ENCODE peak calls at places on chromosomes 4 and X, in four cellular contexts. F is right atrium auricular region, A is Peyer's patch, P is IMR-90. H is an unnamed sample.

GRCh38 chrX:54786972-54787371 is 11.1 kb downstream of the ITIH6 start:
- DNase-seq in F (no peak), A (no peak), P (no peak), H (no peak)

GRCh38 chrX:119970574-119970973 is 27.0 kb upstream of the NKAP start:
- DNase-seq in F (no peak), A (no peak), P (no peak), H (no peak)

GRCh38 chr4:40848981-40849380 is 99.2 kb downstream of the NSUN7 start:
- DNase-seq in F (no peak), A (no peak), P (peak; percentile 37), H (no peak)

GRCh38 chrX:31038585-31039326 is 33.1 kb downstream of the FTHL17 start:
- DNase-seq in F (no peak), A (peak; percentile 20), P (peak; percentile 31), H (no peak)

GRCh38 chr4:104629601-104630000 is 134.9 kb upstream of the CXXC4 start:
- DNase-seq in F (no peak), A (no peak), P (no peak), H (no peak)

GRCh38 chr4:172995161-172995560 is 173.4 kb upstream of the GALNT7 start:
- DNase-seq in F (no peak), A (no peak), P (peak; percentile 30), H (peak; percentile 42)

GRCh38 chr4:30950737-30951136 is 230.6 kb downstream of the PCDH7 start:
- DNase-seq in F (no peak), A (no peak), P (no peak), H (no peak)

GRCh38 chr4:27714073-27714472 is 853.4 kb downstream of the STIM2 start:
- DNase-seq in F (no peak), A (no peak), P (peak; percentile 31), H (no peak)

GRCh38 chr4:121071640-121072037 is 696 bp downstream of the NDNF start:
- DNase-seq in F (no peak), A (no peak), P (no peak), H (no peak)

GRCh38 chrX:80014141-80014940 is at the start of gene TBX22:
- DNase-seq in F (no peak), A (no peak), P (no peak), H (no peak)

GRCh38 chr4:31234494-31234893 is 514.3 kb downstream of the PCDH7 start:
- DNase-seq in F (no peak), A (no peak), P (no peak), H (no peak)

GRCh38 chr4:153792007-153792892 is 3.4 kb upstream of the SFRP2 start:
- DNase-seq in F (peak; percentile 75), A (no peak), P (no peak), H (no peak)

GRCh38 chrX:106999002-106999975 is 723 bp downstream of the MORC4 start:
- DNase-seq in F (peak; percentile 72), A (peak; percentile 53), P (peak; percentile 49), H (no peak)

GRCh38 chr4:26985836-26986235 is 125.2 kb downstream of the STIM2 start:
- DNase-seq in F (no peak), A (peak; percentile 28), P (no peak), H (no peak)

GRCh38 chrX:150841466-150842197 is 56.8 kb downstream of the CD99L2 start:
- DNase-seq in F (no peak), A (no peak), P (peak; percentile 23), H (no peak)

GRCh38 chr4:141669501-141669900 is 33.1 kb downstream of the IL15 start:
- DNase-seq in F (no peak), A (no peak), P (no peak), H (no peak)

GRCh38 chr4:63717384-63717783 is 691.9 kb downstream of the TECRL start:
- DNase-seq in F (no peak), A (no peak), P (no peak), H (no peak)

GRCh38 chr4:78336093-78336943 is 215.3 kb upstream of the ANXA3 start:
- DNase-seq in F (no peak), A (no peak), P (peak; percentile 1), H (peak; percentile 62)

GRCh38 chr4:120964596-120964995 is 42.1 kb upstream of the PRDM5 start:
- DNase-seq in F (no peak), A (no peak), P (no peak), H (no peak)

GRCh38 chr4:41257257-41257900 is 651 bp downstream of the UCHL1 start:
- DNase-seq in F (no peak), A (no peak), P (peak; percentile 52), H (no peak)

GRCh38 chr4:167622481-167623240 is 388.4 kb upstream of the SPOCK3 start:
- DNase-seq in F (no peak), A (no peak), P (peak; percentile 19), H (no peak)

GRCh38 chrX:68691102-68691501 is 43.6 kb downstream of the STARD8 start:
- DNase-seq in F (no peak), A (no peak), P (no peak), H (no peak)

GRCh38 chr4:127586922-127587571 is 45.7 kb upstream of the INTU start:
- DNase-seq in F (no peak), A (no peak), P (peak; percentile 39), H (no peak)

GRCh38 chr4:142718981-142719380 is 127.1 kb downstream of the INPP4B start:
- DNase-seq in F (no peak), A (no peak), P (no peak), H (no peak)

GRCh38 chr4:110480031-110480549 is 4.1 kb downstream of the ENPEP start:
- DNase-seq in F (no peak), A (no peak), P (peak; percentile 94), H (no peak)

GRCh38 chr4:47784222-47784621 is 53.6 kb downstream of the CORIN start:
- DNase-seq in F (no peak), A (no peak), P (no peak), H (no peak)

GRCh38 chrX:13646154-13646549 is 6.8 kb upstream of the TCEANC start:
- DNase-seq in F (no peak), A (peak; percentile 35), P (peak; percentile 65), H (no peak)

GRCh38 chr4:95638920-95639501 is 90.2 kb upstream of the UNC5C start:
- DNase-seq in F (no peak), A (no peak), P (no peak), H (no peak)

GRCh38 chr4:10629394-10629793 is 55.2 kb downstream of the CLNK start:
- DNase-seq in F (no peak), A (no peak), P (no peak), H (no peak)

GRCh38 chrX:106378616-106379015 is 210.5 kb downstream of the PWWP3B start:
- DNase-seq in F (no peak), A (no peak), P (no peak), H (no peak)

GRCh38 chr4:7964890-7965662 is 25.4 kb upstream of the AFAP1 start:
- DNase-seq in F (peak; percentile 72), A (no peak), P (peak; percentile 71), H (no peak)

GRCh38 chrX:23637187-23637586 is 30.1 kb upstream of the PRDX4 start:
- DNase-seq in F (no peak), A (no peak), P (no peak), H (no peak)

GRCh38 chrX:87736576-87736975 is 219.0 kb downstream of the KLHL4 start:
- DNase-seq in F (no peak), A (no peak), P (no peak), H (no peak)

GRCh38 chrX:114028907-114029662 is 554.8 kb upstream of the HTR2C start:
- DNase-seq in F (no peak), A (no peak), P (no peak), H (no peak)

GRCh38 chrX:38636949-38637819 is 75.8 kb downstream of the TSPAN7 start:
- DNase-seq in F (no peak), A (no peak), P (no peak), H (no peak)

GRCh38 chrX:7925867-7926472 is 1.2 kb downstream of the PNPLA4 start:
- DNase-seq in F (peak; percentile 69), A (peak; percentile 59), P (peak; percentile 63), H (no peak)

GRCh38 chr4:103095080-103095479 is 4.6 kb downstream of the BDH2 start:
- DNase-seq in F (no peak), A (no peak), P (no peak), H (no peak)
- H3K4me1 ChIP-seq in F (peaks cover 21% of the 10 kb centered on the region), A (no peaks in the 10 kb centered on the region), P (peaks cover 7% of the 10 kb centered on the region), H (peaks cover 35% of the 10 kb centered on the region)

GRCh38 chr4:73675623-73676022 is 55.4 kb upstream of the RASSF6 start:
- DNase-seq in F (no peak), A (no peak), P (no peak), H (no peak)

GRCh38 chr4:73674451-73674919 is 54.2 kb upstream of the RASSF6 start:
- DNase-seq in F (peak; percentile 75), A (no peak), P (peak; percentile 34), H (no peak)

GRCh38 chr4:73676136-73676535 is 55.9 kb upstream of the RASSF6 start:
- DNase-seq in F (no peak), A (no peak), P (no peak), H (no peak)

GRCh38 chr4:73679836-73680235 is 59.6 kb upstream of the RASSF6 start:
- DNase-seq in F (no peak), A (no peak), P (peak; percentile 85), H (no peak)

GRCh38 chr4:73676881-73677323 is 56.7 kb upstream of the RASSF6 start:
- DNase-seq in F (no peak), A (no peak), P (peak; percentile 88), H (no peak)
- H3K27ac ChIP-seq in F (no peak overlapping the region), A (no peak overlapping the region), P (no peak overlapping the region), H (no peak overlapping the region)

GRCh38 chrX:153494541-153495361 is at the start of gene BGN:
- DNase-seq in F (no peak), A (no peak), P (peak; percentile 44), H (no peak)
- TF ChIP-seq CTCF in F (no peak), A (no peak), P (peak; percentile 50), H (peak; percentile 15)

GRCh38 chr4:6281436-6282144 is 11.9 kb downstream of the WFS1 start:
- DNase-seq in F (peak; percentile 71), A (no peak), P (no peak), H (no peak)

GRCh38 chr4:6282247-6282646 is 12.6 kb downstream of the WFS1 start:
- DNase-seq in F (no peak), A (no peak), P (peak; percentile 62), H (no peak)

GRCh38 chr4:6280365-6280996 is 10.8 kb downstream of the WFS1 start:
- DNase-seq in F (no peak), A (no peak), P (no peak), H (no peak)

GRCh38 chr4:6279582-6280289 is 10.1 kb downstream of the WFS1 start:
- DNase-seq in F (no peak), A (no peak), P (no peak), H (no peak)

GRCh38 chr4:6283282-6283681 is 13.6 kb downstream of the WFS1 start:
- DNase-seq in F (no peak), A (no peak), P (no peak), H (no peak)
- H3K4me1 ChIP-seq in F (peaks cover 47% of the 10 kb centered on the region), A (peaks cover 12% of the 10 kb centered on the region), P (peaks cover 26% of the 10 kb centered on the region), H (peaks cover 43% of the 10 kb centered on the region)

GRCh38 chrX:139198936-139199335 is 331.6 kb upstream of the F9 start:
- DNase-seq in F (no peak), A (no peak), P (no peak), H (no peak)

GRCh38 chrX:139200346-139200745 is 330.2 kb upstream of the F9 start:
- DNase-seq in F (no peak), A (no peak), P (no peak), H (no peak)

GRCh38 chrX:139200793-139201192 is 329.7 kb upstream of the F9 start:
- DNase-seq in F (no peak), A (no peak), P (peak; percentile 1), H (no peak)

GRCh38 chrX:139201924-139202323 is 328.6 kb upstream of the F9 start:
- DNase-seq in F (no peak), A (no peak), P (no peak), H (no peak)

GRCh38 chrX:139199945-139200344 is 330.6 kb upstream of the F9 start:
- DNase-seq in F (no peak), A (no peak), P (no peak), H (no peak)
- H3K27ac ChIP-seq in F (no peak overlapping the region), A (no peak overlapping the region), P (no peak overlapping the region), H (no peak overlapping the region)